ENCODE peak calls at places on chromosomes 7 and 10, in four cellular contexts. N, Q, V and I are unnamed samples.

GRCh38 chr10:42954776-42955492 is 121.9 kb upstream of the RET start:
- DNase-seq in N (no peak), Q (peak; percentile 22), V (no peak), I (no peak)

GRCh38 chr10:22652988-22653431 is 61.4 kb downstream of the PIP4K2A start:
- DNase-seq in N (no peak), Q (no peak), V (no peak), I (no peak)

GRCh38 chr7:30521532-30521931 is 16.9 kb upstream of the GGCT start:
- DNase-seq in N (no peak), Q (no peak), V (peak; percentile 56), I (no peak)

GRCh38 chr10:25294032-25294926 is 119.5 kb downstream of the GPR158 start:
- DNase-seq in N (no peak), Q (no peak), V (peak; percentile 8), I (peak; percentile 33)

GRCh38 chr7:151493083-151493482 is 26.6 kb downstream of the RHEB start:
- DNase-seq in N (no peak), Q (no peak), V (no peak), I (no peak)

GRCh38 chr10:51602326-51602725 is 97.1 kb downstream of the CSTF2T start:
- DNase-seq in N (no peak), Q (no peak), V (peak; percentile 61), I (no peak)

GRCh38 chr10:18400201-18400910 is 251.0 kb downstream of the NSUN6 start:
- DNase-seq in N (no peak), Q (no peak), V (peak; percentile 3), I (peak; percentile 6)

GRCh38 chr7:103811315-103811714 is 178.1 kb downstream of the RELN start:
- DNase-seq in N (no peak), Q (no peak), V (no peak), I (no peak)

GRCh38 chr7:142111509-142111908 is at the start of gene MGAM2:
- DNase-seq in N (no peak), Q (no peak), V (no peak), I (no peak)

GRCh38 chr10:101617824-101618568 is 29.9 kb downstream of the DPCD start:
- DNase-seq in N (no peak), Q (no peak), V (no peak), I (no peak)

GRCh38 chr7:23751852-23752251 is 41.8 kb downstream of the STK31 start:
- DNase-seq in N (no peak), Q (no peak), V (no peak), I (no peak)

GRCh38 chr10:59190332-59190731 is 13.9 kb downstream of the PHYHIPL start:
- DNase-seq in N (no peak), Q (no peak), V (no peak), I (no peak)

GRCh38 chr7:102045681-102046372 is 228.4 kb downstream of the CUX1 start:
- DNase-seq in N (no peak), Q (no peak), V (no peak), I (peak; percentile 13)

GRCh38 chr7:55427279-55427788 is 62.2 kb downstream of the LANCL2 start:
- DNase-seq in N (no peak), Q (no peak), V (peak; percentile 19), I (no peak)

GRCh38 chr10:72013202-72013945 is 49.2 kb downstream of the CHST3 start:
- DNase-seq in N (no peak), Q (no peak), V (no peak), I (no peak)

GRCh38 chr7:38658916-38659315 is 27.7 kb upstream of the AMPH start:
- DNase-seq in N (no peak), Q (no peak), V (peak; percentile 4), I (no peak)

DNA sequence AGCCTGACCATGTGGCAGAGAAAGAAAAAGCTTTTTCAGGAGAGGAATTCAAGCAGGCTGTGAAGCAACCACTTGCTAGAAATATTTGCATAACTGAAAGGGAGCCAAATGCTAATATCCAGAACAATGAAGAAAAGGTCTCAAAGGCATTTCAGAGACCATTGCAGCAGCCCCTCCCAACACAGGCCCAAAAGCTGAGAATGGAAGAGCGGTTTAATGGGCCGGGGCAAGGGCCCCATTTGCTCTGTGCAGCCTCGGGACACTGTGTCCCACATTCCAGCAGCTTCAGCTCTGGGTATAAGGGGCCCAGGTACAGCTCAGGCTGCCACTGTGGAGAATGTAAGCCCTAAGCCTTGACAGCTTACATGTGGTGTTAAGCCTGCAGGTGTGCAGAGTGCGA is 918.1 kb upstream of the POT1 start:
- DNase-seq in N (no peak), Q (no peak), V (no peak), I (no peak)
- H3K9ac ChIP-seq in N (no peak overlapping the region), Q (no peak overlapping the region), V (no peak overlapping the region), I (no peak overlapping the region)

GRCh38 chr7:121992046-121992445 is 119.1 kb downstream of the PTPRZ1 start:
- DNase-seq in N (no peak), Q (no peak), V (no peak), I (peak; percentile 63)
- H4K8ac ChIP-seq in N (no peak overlapping the region), Q (no peak overlapping the region), V (no peak overlapping the region), I (no peak overlapping the region)

GRCh38 chr7:107479303-107479702 is 9.4 kb downstream of the GPR22 start:
- DNase-seq in N (no peak), Q (no peak), V (no peak), I (no peak)
- H3K9ac ChIP-seq in N (no peak overlapping the region), Q (no peak overlapping the region), V (no peak overlapping the region), I (no peak overlapping the region)

GRCh38 chr10:97291357-97292096 is 910 bp downstream of the ARHGAP19 start:
- DNase-seq in N (no peak), Q (no peak), V (no peak), I (peak; percentile 65)
- H4K8ac ChIP-seq in N (no peak overlapping the region), Q (no peak overlapping the region), V (peak overlapping the region; percentile 72), I (peak overlapping the region; percentile 86)

GRCh38 chr7:2104716-2105115 is 128.0 kb downstream of the MAD1L1 start:
- DNase-seq in N (no peak), Q (no peak), V (no peak), I (no peak)
- H3K9ac ChIP-seq in N (no peak overlapping the region), Q (no peak overlapping the region), V (no peak overlapping the region), I (no peak overlapping the region)

DNA sequence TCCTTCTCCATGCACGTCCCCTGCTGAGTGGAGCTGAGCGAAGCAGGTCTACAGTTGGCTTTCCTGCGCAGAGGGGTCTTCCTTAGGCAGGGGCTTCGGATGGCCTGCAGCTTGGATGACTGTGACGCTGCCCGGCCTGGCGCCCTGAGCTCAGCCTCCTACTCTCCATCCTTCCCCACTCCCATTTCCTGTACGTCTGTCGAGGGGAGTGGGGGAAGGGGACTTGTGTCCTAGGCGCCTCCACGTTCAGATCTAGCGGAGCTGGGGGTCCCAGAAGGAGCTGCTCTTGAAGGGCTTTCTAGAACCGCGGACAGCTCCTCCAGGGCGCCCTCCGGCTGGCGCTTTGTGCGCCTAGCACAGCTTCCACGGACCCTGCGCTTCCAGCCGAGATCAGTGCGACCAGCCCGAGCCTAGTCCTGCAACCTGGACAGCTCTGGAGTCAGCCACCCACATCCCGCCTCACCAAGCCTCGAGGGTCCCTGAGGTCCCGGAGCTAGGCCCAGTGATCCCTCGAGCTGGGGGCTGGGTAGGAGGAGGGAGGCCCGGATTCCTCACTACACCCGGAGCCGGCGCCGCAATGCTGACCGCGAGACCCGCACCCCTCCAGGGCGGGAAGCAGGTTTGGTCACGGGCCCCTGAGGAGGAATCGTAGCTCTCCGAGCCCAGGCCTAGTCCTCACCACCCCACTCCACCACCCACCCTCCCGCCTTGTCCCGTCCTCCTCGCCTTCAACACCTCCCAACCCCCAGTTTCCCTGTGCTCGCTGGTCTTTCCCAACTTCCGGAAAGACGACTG is 1.8 kb downstream of the GRID1 start:
- DNase-seq in N (no peak), Q (peak; percentile 82), V (no peak), I (no peak)
- H4K8ac ChIP-seq in N (no peak overlapping the region), Q (no peak overlapping the region), V (no peak overlapping the region), I (no peak overlapping the region)